ENCODE peak calls at places on chromosomes 12 and 14, in nine cellular contexts. One of them, this sample, is unnamed.
A peak's percentile ranks its signal among the peaks of the same experiment; 100 is the strongest.

GRCh38 chr12:117298648-117299225 is 62.7 kb downstream of the NOS1 start:
- DNase-seq in mammary epithelial cell: no peak
- DNase-seq in AG10803: no peak
- DNase-seq in IMR-90: no peak
- DNase-seq in fibroblast of mammary gland: no peak
- DNase-seq in stomach: no peak
- DNase-seq in HL-60: no peak
- DNase-seq in ovary: no peak
- DNase-seq in foreskin fibroblast: no peak
- DNase-seq in this sample: no peak

GRCh38 chr12:2853626-2854025 is 3.2 kb downstream of the TEX52 start:
- DNase-seq in HL-60: no peak
- DNase-seq in mammary epithelial cell: peak; percentile 35
- DNase-seq in foreskin fibroblast: peak; percentile 67
- DNase-seq in ovary: peak; percentile 91
- DNase-seq in IMR-90: peak; percentile 74
- DNase-seq in fibroblast of mammary gland: peak; percentile 70
- DNase-seq in stomach: peak; percentile 80
- DNase-seq in AG10803: peak; percentile 75
- DNase-seq in this sample: no peak

GRCh38 chr12:6382371-6382770 is 1.6 kb upstream of the LTBR start:
- DNase-seq in mammary epithelial cell: no peak
- DNase-seq in IMR-90: no peak
- DNase-seq in ovary: no peak
- DNase-seq in foreskin fibroblast: no peak
- DNase-seq in AG10803: no peak
- DNase-seq in stomach: no peak
- DNase-seq in fibroblast of mammary gland: no peak
- DNase-seq in HL-60: no peak
- DNase-seq in this sample: no peak

GRCh38 chr12:4268549-4269181 is 4.9 kb upstream of the CCND2 start:
- DNase-seq in IMR-90: no peak
- DNase-seq in stomach: no peak
- DNase-seq in HL-60: no peak
- DNase-seq in mammary epithelial cell: no peak
- DNase-seq in AG10803: no peak
- DNase-seq in foreskin fibroblast: no peak
- DNase-seq in ovary: no peak
- DNase-seq in fibroblast of mammary gland: no peak
- DNase-seq in this sample: no peak

GRCh38 chr14:72553656-72554055 is 340.2 kb downstream of the DPF3 start:
- DNase-seq in mammary epithelial cell: no peak
- DNase-seq in stomach: no peak
- DNase-seq in ovary: no peak
- DNase-seq in AG10803: peak; percentile 26
- DNase-seq in HL-60: no peak
- DNase-seq in foreskin fibroblast: no peak
- DNase-seq in IMR-90: no peak
- DNase-seq in fibroblast of mammary gland: peak; percentile 21
- DNase-seq in this sample: no peak

GRCh38 chr14:56118611-56119181 is 485 bp downstream of the PELI2 start:
- DNase-seq in ovary: peak; percentile 55
- DNase-seq in mammary epithelial cell: no peak
- DNase-seq in fibroblast of mammary gland: no peak
- DNase-seq in foreskin fibroblast: no peak
- DNase-seq in AG10803: peak; percentile 25
- DNase-seq in IMR-90: no peak
- DNase-seq in HL-60: no peak
- DNase-seq in stomach: peak; percentile 44
- DNase-seq in this sample: no peak

GRCh38 chr14:95519699-95520098 is 3.2 kb upstream of the SYNE3 start:
- DNase-seq in IMR-90: peak; percentile 77
- DNase-seq in fibroblast of mammary gland: peak; percentile 90
- DNase-seq in HL-60: peak; percentile 85
- DNase-seq in foreskin fibroblast: peak; percentile 87
- DNase-seq in ovary: peak; percentile 84
- DNase-seq in mammary epithelial cell: peak; percentile 72
- DNase-seq in AG10803: peak; percentile 92
- DNase-seq in stomach: peak; percentile 61
- DNase-seq in this sample: peak; percentile 73

GRCh38 chr14:52545584-52546317 is 6.6 kb downstream of the TXNDC16 start:
- DNase-seq in foreskin fibroblast: no peak
- DNase-seq in AG10803: no peak
- DNase-seq in stomach: no peak
- DNase-seq in HL-60: no peak
- DNase-seq in ovary: no peak
- DNase-seq in IMR-90: no peak
- DNase-seq in mammary epithelial cell: no peak
- DNase-seq in fibroblast of mammary gland: no peak
- DNase-seq in this sample: no peak

GRCh38 chr14:64217747-64218146 is 76.4 kb downstream of the ESR2 start:
- DNase-seq in stomach: no peak
- DNase-seq in mammary epithelial cell: no peak
- DNase-seq in foreskin fibroblast: no peak
- DNase-seq in AG10803: no peak
- DNase-seq in HL-60: no peak
- DNase-seq in IMR-90: no peak
- DNase-seq in ovary: no peak
- DNase-seq in fibroblast of mammary gland: no peak
- DNase-seq in this sample: no peak

GRCh38 chr14:64215978-64216377 is 78.2 kb downstream of the ESR2 start:
- DNase-seq in ovary: no peak
- DNase-seq in stomach: no peak
- DNase-seq in IMR-90: peak; percentile 10
- DNase-seq in foreskin fibroblast: no peak
- DNase-seq in fibroblast of mammary gland: no peak
- DNase-seq in mammary epithelial cell: no peak
- DNase-seq in HL-60: no peak
- DNase-seq in AG10803: no peak
- DNase-seq in this sample: no peak

GRCh38 chr14:64218344-64219240 is 75.6 kb downstream of the ESR2 start:
- DNase-seq in foreskin fibroblast: no peak
- DNase-seq in AG10803: no peak
- DNase-seq in fibroblast of mammary gland: no peak
- DNase-seq in mammary epithelial cell: no peak
- DNase-seq in HL-60: no peak
- DNase-seq in ovary: no peak
- DNase-seq in stomach: peak; percentile 78
- DNase-seq in IMR-90: no peak
- DNase-seq in this sample: no peak

GRCh38 chr14:64215274-64215673 is 78.9 kb downstream of the ESR2 start:
- DNase-seq in ovary: no peak
- DNase-seq in HL-60: no peak
- DNase-seq in foreskin fibroblast: no peak
- DNase-seq in mammary epithelial cell: no peak
- DNase-seq in fibroblast of mammary gland: no peak
- DNase-seq in IMR-90: no peak
- DNase-seq in stomach: no peak
- DNase-seq in AG10803: no peak
- DNase-seq in this sample: no peak

GRCh38 chr14:64217318-64217717 is 76.9 kb downstream of the ESR2 start:
- DNase-seq in IMR-90: no peak
- DNase-seq in mammary epithelial cell: no peak
- DNase-seq in fibroblast of mammary gland: no peak
- DNase-seq in AG10803: no peak
- DNase-seq in HL-60: no peak
- DNase-seq in ovary: no peak
- DNase-seq in stomach: no peak
- DNase-seq in foreskin fibroblast: no peak
- DNase-seq in this sample: no peak
- H3K4me3 ChIP-seq in IMR-90: no peak overlapping the region
- H3K4me3 ChIP-seq in mammary epithelial cell: no peak overlapping the region
- H3K4me3 ChIP-seq in fibroblast of mammary gland: no peak overlapping the region
- H3K4me3 ChIP-seq in AG10803: no peak overlapping the region
- H3K4me3 ChIP-seq in HL-60: no peak overlapping the region
- H3K4me3 ChIP-seq in ovary: no peak overlapping the region
- H3K4me3 ChIP-seq in stomach: no peak overlapping the region
- H3K4me3 ChIP-seq in foreskin fibroblast: no peak overlapping the region
- H3K4me3 ChIP-seq in this sample: no peak overlapping the region

GRCh38 chr14:91350813-91351507 is 66.7 kb downstream of the CCDC88C start:
- DNase-seq in mammary epithelial cell: no peak
- DNase-seq in foreskin fibroblast: no peak
- DNase-seq in ovary: no peak
- DNase-seq in HL-60: no peak
- DNase-seq in stomach: no peak
- DNase-seq in IMR-90: no peak
- DNase-seq in fibroblast of mammary gland: peak; percentile 4
- DNase-seq in AG10803: no peak
- DNase-seq in this sample: no peak

GRCh38 chr14:91352101-91352500 is 65.5 kb downstream of the CCDC88C start:
- DNase-seq in HL-60: no peak
- DNase-seq in mammary epithelial cell: no peak
- DNase-seq in stomach: peak; percentile 60
- DNase-seq in foreskin fibroblast: no peak
- DNase-seq in AG10803: peak; percentile 12
- DNase-seq in IMR-90: no peak
- DNase-seq in fibroblast of mammary gland: peak; percentile 12
- DNase-seq in ovary: peak; percentile 33
- DNase-seq in this sample: no peak

GRCh38 chr14:91352696-91353692 is 64.6 kb downstream of the CCDC88C start:
- DNase-seq in ovary: no peak
- DNase-seq in HL-60: no peak
- DNase-seq in fibroblast of mammary gland: no peak
- DNase-seq in mammary epithelial cell: no peak
- DNase-seq in AG10803: no peak
- DNase-seq in foreskin fibroblast: no peak
- DNase-seq in stomach: no peak
- DNase-seq in IMR-90: no peak
- DNase-seq in this sample: no peak

GRCh38 chr14:91350483-91350812 is 67.2 kb downstream of the CCDC88C start:
- DNase-seq in ovary: no peak
- DNase-seq in AG10803: no peak
- DNase-seq in mammary epithelial cell: no peak
- DNase-seq in HL-60: no peak
- DNase-seq in foreskin fibroblast: no peak
- DNase-seq in fibroblast of mammary gland: no peak
- DNase-seq in stomach: no peak
- DNase-seq in IMR-90: no peak
- DNase-seq in this sample: no peak

DNA sequence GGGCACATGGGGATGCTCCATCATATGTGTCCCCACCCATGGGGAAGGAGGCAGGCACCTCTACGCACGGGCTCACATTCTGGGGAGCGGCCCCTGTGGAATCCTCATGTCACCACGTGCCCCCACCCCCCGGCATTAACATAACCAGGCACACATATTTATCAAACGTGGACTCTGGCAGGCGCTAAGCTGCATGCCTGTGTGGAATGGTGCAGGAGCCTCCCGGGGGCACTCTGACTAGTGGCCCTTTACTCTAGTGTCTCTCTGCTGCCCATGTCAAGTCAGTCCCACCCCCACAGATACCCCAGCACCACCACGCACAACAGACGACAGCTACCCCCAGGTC is 66.1 kb downstream of the CCDC88C start:
- DNase-seq in ovary: no peak
- DNase-seq in mammary epithelial cell: no peak
- DNase-seq in fibroblast of mammary gland: no peak
- DNase-seq in foreskin fibroblast: no peak
- DNase-seq in IMR-90: no peak
- DNase-seq in HL-60: no peak
- DNase-seq in stomach: no peak
- DNase-seq in AG10803: no peak
- DNase-seq in this sample: no peak
- TF ChIP-seq CTCF in ovary: no peak
- TF ChIP-seq CTCF in mammary epithelial cell: no peak
- TF ChIP-seq CTCF in fibroblast of mammary gland: no peak
- TF ChIP-seq CTCF in foreskin fibroblast: no peak
- TF ChIP-seq CTCF in IMR-90: no peak
- TF ChIP-seq CTCF in HL-60: no peak
- TF ChIP-seq CTCF in stomach: no peak
- TF ChIP-seq CTCF in AG10803: no peak
- TF ChIP-seq CTCF in this sample: no peak

GRCh38 chr12:47748899-47749298 is 9.8 kb downstream of the RAPGEF3 start:
- DNase-seq in stomach: no peak
- DNase-seq in AG10803: no peak
- DNase-seq in foreskin fibroblast: no peak
- DNase-seq in IMR-90: no peak
- DNase-seq in fibroblast of mammary gland: no peak
- DNase-seq in ovary: no peak
- DNase-seq in mammary epithelial cell: no peak
- DNase-seq in HL-60: no peak
- DNase-seq in this sample: no peak

GRCh38 chr12:47747115-47747514 is 11.6 kb downstream of the RAPGEF3 start:
- DNase-seq in HL-60: no peak
- DNase-seq in AG10803: no peak
- DNase-seq in foreskin fibroblast: no peak
- DNase-seq in ovary: no peak
- DNase-seq in IMR-90: no peak
- DNase-seq in mammary epithelial cell: no peak
- DNase-seq in fibroblast of mammary gland: no peak
- DNase-seq in stomach: no peak
- DNase-seq in this sample: no peak

GRCh38 chr12:47746523-47746922 is 12.2 kb downstream of the RAPGEF3 start:
- DNase-seq in stomach: no peak
- DNase-seq in IMR-90: no peak
- DNase-seq in HL-60: no peak
- DNase-seq in foreskin fibroblast: no peak
- DNase-seq in AG10803: no peak
- DNase-seq in mammary epithelial cell: no peak
- DNase-seq in ovary: no peak
- DNase-seq in fibroblast of mammary gland: no peak
- DNase-seq in this sample: no peak

GRCh38 chr12:47748507-47748828 is 10.2 kb downstream of the RAPGEF3 start:
- DNase-seq in stomach: no peak
- DNase-seq in IMR-90: no peak
- DNase-seq in AG10803: no peak
- DNase-seq in mammary epithelial cell: no peak
- DNase-seq in ovary: no peak
- DNase-seq in fibroblast of mammary gland: no peak
- DNase-seq in foreskin fibroblast: no peak
- DNase-seq in HL-60: no peak
- DNase-seq in this sample: no peak

DNA sequence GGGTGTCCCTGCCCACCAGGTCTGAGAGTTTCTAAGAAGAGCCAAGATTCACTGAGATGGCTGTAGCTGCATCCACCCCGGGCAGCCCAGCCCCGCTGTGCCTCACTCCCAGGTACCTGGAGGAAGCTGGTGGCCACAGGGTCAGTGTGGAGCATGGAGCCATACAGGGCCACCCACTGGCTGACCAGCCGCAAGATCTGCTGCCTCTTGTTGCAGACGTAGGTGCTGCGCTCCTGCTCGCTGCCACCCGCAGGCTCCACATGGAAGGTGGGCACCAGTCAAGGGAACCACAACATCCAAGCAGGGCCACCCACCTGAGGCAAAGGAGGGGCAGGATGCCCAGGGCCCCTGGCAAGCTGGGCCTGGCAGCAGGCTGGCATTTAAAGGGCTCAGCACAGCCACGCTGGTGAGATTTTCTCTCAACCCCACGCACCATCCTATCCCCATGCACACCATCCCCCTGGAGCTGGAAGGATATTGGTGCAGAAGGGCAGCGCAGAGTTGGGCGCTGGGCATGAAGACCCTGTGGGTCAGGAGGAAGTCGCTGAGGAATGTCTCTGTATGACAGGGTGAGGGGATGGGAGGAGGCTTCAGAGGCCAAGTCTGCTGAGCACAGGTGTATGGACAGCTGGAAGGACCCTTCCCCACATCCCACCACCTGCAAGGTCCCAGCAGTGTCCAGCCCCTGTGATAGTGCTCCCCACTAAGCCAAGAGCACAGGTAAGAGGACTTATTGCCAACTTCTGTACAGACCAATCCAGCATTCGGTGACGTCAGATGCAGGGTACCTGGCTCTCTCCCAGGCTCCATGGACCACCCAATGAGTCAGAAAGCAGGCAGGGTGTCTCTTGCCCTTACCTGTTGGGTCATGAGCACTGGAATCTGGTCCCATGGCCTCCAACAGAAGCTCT is 10.8 kb downstream of the RAPGEF3 start:
- DNase-seq in HL-60: no peak
- DNase-seq in mammary epithelial cell: no peak
- DNase-seq in stomach: no peak
- DNase-seq in AG10803: no peak
- DNase-seq in foreskin fibroblast: no peak
- DNase-seq in IMR-90: no peak
- DNase-seq in ovary: no peak
- DNase-seq in fibroblast of mammary gland: no peak
- DNase-seq in this sample: no peak
- H3K4me3 ChIP-seq in HL-60: no peak overlapping the region
- H3K4me3 ChIP-seq in mammary epithelial cell: no peak overlapping the region
- H3K4me3 ChIP-seq in stomach: no peak overlapping the region
- H3K4me3 ChIP-seq in AG10803: no peak overlapping the region
- H3K4me3 ChIP-seq in foreskin fibroblast: no peak overlapping the region
- H3K4me3 ChIP-seq in IMR-90: no peak overlapping the region
- H3K4me3 ChIP-seq in ovary: no peak overlapping the region
- H3K4me3 ChIP-seq in fibroblast of mammary gland: no peak overlapping the region
- H3K4me3 ChIP-seq in this sample: no peak overlapping the region

GRCh38 chr12:17592472-17592871 is 497.5 kb downstream of the RERGL start:
- DNase-seq in ovary: no peak
- DNase-seq in mammary epithelial cell: no peak
- DNase-seq in fibroblast of mammary gland: no peak
- DNase-seq in stomach: no peak
- DNase-seq in AG10803: no peak
- DNase-seq in IMR-90: no peak
- DNase-seq in foreskin fibroblast: no peak
- DNase-seq in HL-60: no peak
- DNase-seq in this sample: no peak

GRCh38 chr12:17593715-17594406 is 496.1 kb downstream of the RERGL start:
- DNase-seq in fibroblast of mammary gland: no peak
- DNase-seq in IMR-90: no peak
- DNase-seq in mammary epithelial cell: no peak
- DNase-seq in stomach: no peak
- DNase-seq in foreskin fibroblast: no peak
- DNase-seq in ovary: no peak
- DNase-seq in HL-60: no peak
- DNase-seq in AG10803: no peak
- DNase-seq in this sample: no peak

GRCh38 chr12:17591113-17591512 is 498.9 kb downstream of the RERGL start:
- DNase-seq in mammary epithelial cell: no peak
- DNase-seq in ovary: no peak
- DNase-seq in AG10803: no peak
- DNase-seq in fibroblast of mammary gland: no peak
- DNase-seq in HL-60: no peak
- DNase-seq in stomach: no peak
- DNase-seq in IMR-90: no peak
- DNase-seq in foreskin fibroblast: no peak
- DNase-seq in this sample: no peak

DNA sequence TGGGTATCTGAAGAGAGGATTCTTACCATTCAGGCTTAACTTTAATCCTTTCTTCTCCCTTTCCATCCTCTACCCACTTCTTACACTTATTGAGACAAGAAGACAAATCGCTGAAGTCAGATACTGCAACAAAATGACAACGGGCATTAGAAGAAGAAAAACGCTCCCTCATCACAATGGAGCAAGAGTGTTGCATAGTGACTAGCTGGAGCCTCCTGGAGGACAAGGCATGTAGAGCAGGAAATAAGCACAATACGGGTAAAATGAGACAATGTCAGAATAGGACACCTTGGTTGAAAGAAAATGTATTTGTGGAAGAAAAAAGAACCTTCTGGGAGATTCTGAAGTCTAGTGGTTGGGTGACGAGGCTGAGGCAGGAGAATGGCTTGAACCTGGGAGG is 501.0 kb downstream of the RERGL start:
- DNase-seq in mammary epithelial cell: peak; percentile 13
- DNase-seq in HL-60: no peak
- DNase-seq in fibroblast of mammary gland: peak; percentile 2
- DNase-seq in ovary: no peak
- DNase-seq in AG10803: no peak
- DNase-seq in stomach: no peak
- DNase-seq in foreskin fibroblast: no peak
- DNase-seq in IMR-90: no peak
- DNase-seq in this sample: no peak
- TF ChIP-seq CTCF in mammary epithelial cell: peak; percentile 69
- TF ChIP-seq CTCF in HL-60: no peak
- TF ChIP-seq CTCF in fibroblast of mammary gland: peak; percentile 15
- TF ChIP-seq CTCF in ovary: no peak
- TF ChIP-seq CTCF in AG10803: peak; percentile 25
- TF ChIP-seq CTCF in stomach: no peak
- TF ChIP-seq CTCF in foreskin fibroblast: no peak
- TF ChIP-seq CTCF in IMR-90: no peak
- TF ChIP-seq CTCF in this sample: no peak